ENCODE peak calls at places on chromosome 15, in eight cellular contexts. O, S, X, T, E, B, Z and L are unnamed samples. For H3K27me3 and H3K36me3, the result is how much of the 10 kb centered on the place peaks cover.

GRCh38 chr15:23576034-23576433 is 10.6 kb downstream of the MKRN3 start:
- DNase-seq in Z (no peak), X (no peak), E (no peak), O (no peak), B (no peak), S (no peak), T (no peak), L (no peak)

GRCh38 chr15:89083246-89083645 is 5.0 kb upstream of the ABHD2 start:
- DNase-seq in Z (no peak), T (no peak), B (no peak), S (no peak), O (no peak), E (no peak), X (no peak), L (no peak)

GRCh38 chr15:28919201-28919627 is 33.4 kb downstream of the APBA2 start:
- DNase-seq in S (peak), O (no peak), B (no peak), T (no peak), X (no peak), E (no peak), Z (no peak), L (no peak)

GRCh38 chr15:90059208-90059985 is 42.9 kb downstream of the IDH2 start:
- DNase-seq in B (no peak), T (peak), S (peak), X (no peak), O (no peak), E (no peak), Z (no peak), L (no peak)

GRCh38 chr15:98703291-98703690 is 55.0 kb downstream of the IGF1R start:
- DNase-seq in T (no peak), E (no peak), Z (no peak), B (no peak), S (no peak), O (no peak), X (no peak), L (no peak)

GRCh38 chr15:83206971-83207621 is 527 bp downstream of the HDGFL3 start:
- DNase-seq in O (no peak), X (peak), E (no peak), S (peak), Z (no peak), T (peak), B (no peak), L (peak)

GRCh38 chr15:79942656-79943481 is 28.1 kb downstream of the BCL2A1 start:
- DNase-seq in B (no peak), Z (no peak), E (no peak), O (no peak), T (no peak), S (no peak), X (peak), L (peak)

GRCh38 chr15:90000175-90000923 is 775 bp upstream of the ZNF710 start:
- DNase-seq in X (no peak), O (no peak), S (peak), T (no peak), B (no peak), E (no peak), Z (no peak), L (peak)

GRCh38 chr15:25682349-25682748 is 180.8 kb downstream of the ATP10A start:
- DNase-seq in E (no peak), O (no peak), T (peak), S (no peak), B (no peak), X (no peak), Z (no peak), L (no peak)

GRCh38 chr15:56341201-56341600 is 24.0 kb upstream of the TEX9 start:
- DNase-seq in X (no peak), E (no peak), S (no peak), O (no peak), Z (no peak), T (no peak), B (no peak), L (no peak)

GRCh38 chr15:49718234-49718633 is 97.4 kb downstream of the DTWD1 start:
- DNase-seq in X (no peak), O (peak), B (no peak), T (no peak), E (no peak), Z (no peak), S (no peak), L (peak)

GRCh38 chr15:33621156-33621555 is 310.4 kb downstream of the RYR3 start:
- DNase-seq in O (no peak), X (no peak), E (no peak), B (no peak), Z (no peak), S (no peak), T (no peak), L (no peak)

GRCh38 chr15:42723068-42723467 is 13.9 kb downstream of the CDAN1 start:
- DNase-seq in T (no peak), E (no peak), S (no peak), B (no peak), X (no peak), O (no peak), Z (no peak), L (no peak)

GRCh38 chr15:97783240-97783639 is 177.3 kb upstream of the ARRDC4 start:
- DNase-seq in T (no peak), X (no peak), E (no peak), O (no peak), S (no peak), Z (no peak), B (no peak), L (no peak)

GRCh38 chr15:52021128-52021671 is 2.2 kb downstream of the MAPK6 start:
- DNase-seq in Z (peak), B (peak), E (peak), O (peak), S (no peak), X (peak), T (peak), L (peak)

GRCh38 chr15:31254431-31255175 is 72.0 kb upstream of the KLF13 start:
- DNase-seq in X (peak), S (peak), E (no peak), B (no peak), Z (no peak), T (no peak), O (peak), L (no peak)

DNA sequence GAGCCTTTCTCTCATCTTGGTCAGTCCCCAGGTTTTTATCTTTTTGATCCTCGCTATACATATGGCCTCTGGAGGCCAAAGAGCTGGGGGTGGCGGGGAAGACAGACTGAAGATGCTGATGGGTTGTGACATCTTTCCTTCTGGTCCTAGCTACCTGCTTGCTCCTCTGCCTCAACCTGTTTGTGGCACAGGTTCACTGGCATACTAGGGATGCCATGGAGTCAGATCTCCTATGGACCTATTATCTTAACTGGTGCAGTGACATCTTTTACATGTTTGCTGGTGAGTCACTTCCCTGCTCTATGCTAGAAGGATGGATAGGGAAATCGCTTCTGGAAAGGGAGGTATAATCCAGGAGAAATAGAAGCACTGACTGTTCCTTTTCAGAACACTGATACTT is 8.8 kb downstream of the TMEM202 start:
- DNase-seq in B (no peak), E (no peak), O (no peak), Z (no peak), X (no peak), T (no peak), S (no peak), L (no peak)
- H3K27me3 ChIP-seq in B (half or more), E (under half), O (under half), Z (under half), X (under half), T (under half), S (under half), L (half or more)

GRCh38 chr15:40986820-40987219 is 33.5 kb downstream of the CHAC1 start:
- DNase-seq in B (no peak), T (no peak), S (no peak), X (no peak), O (no peak), Z (no peak), E (no peak), L (no peak)

GRCh38 chr15:40990080-40990479 is 36.8 kb downstream of the CHAC1 start:
- DNase-seq in B (no peak), E (no peak), Z (no peak), O (no peak), X (no peak), S (no peak), T (no peak), L (no peak)

GRCh38 chr15:40990789-40991188 is 37.5 kb downstream of the CHAC1 start:
- DNase-seq in E (no peak), Z (no peak), O (no peak), B (no peak), X (no peak), S (no peak), T (no peak), L (no peak)

GRCh38 chr15:40985541-40986330 is 32.5 kb downstream of the CHAC1 start:
- DNase-seq in S (no peak), X (peak), B (no peak), Z (peak), E (no peak), T (no peak), O (no peak), L (peak)

DNA sequence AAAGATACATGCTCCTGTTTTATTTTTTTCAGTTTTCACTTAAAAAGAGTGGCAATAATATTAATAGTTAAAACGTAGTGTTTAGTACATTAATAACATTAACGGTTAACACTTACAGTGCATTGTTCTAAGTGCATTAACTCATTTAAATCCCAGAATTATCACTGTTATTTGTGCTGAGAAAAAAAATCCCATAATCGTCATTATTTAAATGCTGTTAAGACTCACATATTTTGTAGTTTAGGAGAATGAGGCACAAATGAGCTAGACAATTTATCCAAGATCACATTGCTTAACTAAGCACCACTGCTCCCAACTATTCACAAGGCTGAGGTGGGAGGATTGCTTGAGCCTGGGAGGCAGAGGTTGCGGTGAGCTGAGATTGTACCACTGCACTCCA is 34.9 kb downstream of the CHAC1 start:
- DNase-seq in X (no peak), S (no peak), T (no peak), Z (no peak), B (no peak), O (no peak), E (no peak), L (no peak)
- H3K36me3 ChIP-seq in X (under half), S (half or more), T (half or more), Z (under half), B (under half), O (under half), E (under half), L (half or more)

DNA sequence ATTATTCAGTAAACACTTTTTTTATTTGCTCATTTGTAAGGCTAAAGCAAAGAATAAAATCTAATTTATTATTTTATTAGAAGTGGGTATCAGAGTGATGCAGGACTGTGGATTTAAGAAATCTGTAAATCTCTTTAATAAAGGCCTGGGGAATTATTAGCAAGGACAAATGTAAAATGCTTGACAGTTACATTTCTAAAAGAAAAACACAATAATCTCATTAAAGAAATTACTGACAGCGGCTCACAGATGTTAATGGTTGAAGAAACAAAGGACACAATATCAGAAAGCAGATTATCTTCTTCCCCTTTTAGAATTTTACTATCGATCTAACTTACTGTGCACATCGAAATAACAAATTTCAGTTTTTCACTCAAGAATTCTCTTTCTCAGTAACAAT is 262.1 kb upstream of the MEIS2 start:
- DNase-seq in S (no peak), B (no peak), Z (no peak), O (no peak), E (no peak), X (no peak), T (no peak), L (no peak)
- H3K27me3 ChIP-seq in S (under half), B (under half), Z (under half), O (under half), E (under half), X (under half), T (under half), L (under half)

GRCh38 chr15:69424001-69424400 is 9.9 kb downstream of the KIF23 start:
- DNase-seq in B (no peak), E (no peak), X (peak), S (no peak), Z (no peak), O (no peak), T (no peak), L (no peak)
- H3K36me3 ChIP-seq in B (half or more), E (half or more), X (under half), S (under half), Z (under half), O (under half), T (under half), L (under half)

DNA sequence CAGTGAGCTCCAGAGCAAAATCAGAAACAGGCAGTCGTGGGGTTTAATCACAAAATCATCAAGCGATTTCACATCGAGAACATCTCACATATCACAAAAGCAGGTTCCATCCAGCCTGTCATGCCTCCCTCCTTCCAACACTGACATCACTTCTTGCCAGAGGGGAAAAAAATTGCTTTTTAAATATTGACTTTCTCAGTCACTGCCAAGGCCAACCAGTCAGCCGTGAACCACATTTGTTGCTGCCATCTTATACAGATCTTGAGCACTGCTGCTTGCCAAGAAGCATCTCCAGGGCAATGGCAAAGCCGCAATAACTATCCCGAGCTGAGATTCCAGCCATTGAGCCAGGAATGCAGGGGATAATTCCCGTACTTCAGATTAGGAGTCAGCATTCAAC is 174.6 kb downstream of the ANXA2 start:
- DNase-seq in B (no peak), O (no peak), Z (no peak), E (no peak), T (no peak), X (no peak), S (no peak), L (no peak)
- H3K27me3 ChIP-seq in B (half or more), O (under half), Z (under half), E (under half), T (under half), X (under half), S (under half), L (under half)

DNA sequence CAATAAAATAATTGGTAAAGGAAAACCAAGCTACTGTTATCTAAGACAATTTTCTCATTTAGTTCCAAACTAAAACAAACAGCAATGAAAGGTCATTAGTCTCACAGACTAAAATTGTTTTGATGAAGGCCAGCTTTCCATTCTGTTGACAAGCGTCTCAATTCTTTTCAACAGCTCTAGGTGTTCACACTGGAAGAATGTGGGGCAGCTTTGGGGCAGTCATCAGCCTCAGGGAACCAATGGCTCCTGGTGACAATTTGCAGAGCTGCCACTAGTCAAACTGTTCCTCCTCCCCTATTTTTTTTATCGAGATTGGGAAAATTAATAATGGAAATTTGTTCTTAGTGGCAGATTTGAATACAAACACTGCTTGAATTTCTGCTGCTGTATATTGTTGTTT is 104.2 kb downstream of the MEIS2 start:
- DNase-seq in Z (no peak), X (no peak), S (no peak), E (no peak), T (peak), B (no peak), O (no peak), L (no peak)
- H3K36me3 ChIP-seq in Z (under half), X (under half), S (under half), E (under half), T (under half), B (under half), O (under half), L (under half)

GRCh38 chr15:41493902-41494189 is 172 bp downstream of the ITPKA start:
- DNase-seq in T (no peak), O (no peak), X (no peak), S (no peak), B (no peak), E (no peak), Z (no peak), L (no peak)

GRCh38 chr15:41494190-41494921 is 682 bp downstream of the ITPKA start:
- DNase-seq in O (no peak), B (no peak), E (no peak), T (no peak), S (peak), X (no peak), Z (no peak), L (peak)

GRCh38 chr15:41492597-41493204 is 973 bp upstream of the ITPKA start:
- DNase-seq in X (no peak), S (no peak), Z (no peak), B (no peak), T (no peak), O (no peak), E (no peak), L (no peak)

GRCh38 chr15:41491889-41492288 is 1.8 kb upstream of the ITPKA start:
- DNase-seq in X (no peak), E (no peak), T (no peak), Z (no peak), S (no peak), B (no peak), O (no peak), L (no peak)

GRCh38 chr15:41493205-41493901 is at the start of gene ITPKA:
- DNase-seq in T (peak), E (no peak), Z (peak), S (peak), B (no peak), X (peak), O (no peak), L (peak)
- H3K27me3 ChIP-seq in T (under half), E (under half), Z (under half), S (half or more), B (under half), X (under half), O (under half), L (under half)

GRCh38 chr15:78164010-78164409 is 14.8 kb downstream of the IDH3A start:
- DNase-seq in Z (no peak), B (no peak), O (no peak), X (no peak), T (no peak), S (no peak), E (no peak), L (no peak)

GRCh38 chr15:78167227-78167888 is 18.2 kb downstream of the IDH3A start:
- DNase-seq in X (no peak), B (no peak), S (no peak), E (no peak), O (no peak), T (no peak), Z (no peak), L (no peak)

GRCh38 chr15:78170848-78171773 is 21.9 kb downstream of the IDH3A start:
- DNase-seq in O (no peak), B (no peak), T (no peak), X (no peak), S (no peak), E (no peak), Z (no peak), L (no peak)

GRCh38 chr15:78171864-78172472 is 22.8 kb downstream of the IDH3A start:
- DNase-seq in X (no peak), O (no peak), T (no peak), Z (no peak), S (no peak), B (no peak), E (no peak), L (no peak)

DNA sequence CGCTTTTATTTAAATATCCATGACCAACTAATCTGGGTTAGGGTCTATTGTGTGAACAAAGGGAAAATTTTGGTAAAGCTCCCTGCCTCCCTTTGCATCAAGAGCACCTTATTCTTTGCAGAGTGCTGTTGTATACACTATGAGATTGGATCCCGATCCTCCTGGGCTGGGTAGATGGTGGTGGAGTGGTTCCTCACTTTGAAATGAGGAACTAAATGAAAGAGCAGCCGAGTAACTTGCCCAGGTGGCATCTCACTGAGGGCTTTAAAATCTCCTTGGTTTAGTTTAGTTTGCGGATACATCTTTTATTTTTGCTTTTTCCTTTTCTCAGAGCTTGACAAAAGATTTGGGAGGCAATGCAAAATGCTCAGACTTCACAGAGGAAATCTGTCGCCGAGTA is 19.4 kb downstream of the IDH3A start:
- DNase-seq in X (no peak), O (no peak), S (no peak), B (no peak), Z (no peak), T (no peak), E (no peak), L (no peak)
- H3K36me3 ChIP-seq in X (under half), O (under half), S (half or more), B (under half), Z (half or more), T (half or more), E (under half), L (half or more)

DNA sequence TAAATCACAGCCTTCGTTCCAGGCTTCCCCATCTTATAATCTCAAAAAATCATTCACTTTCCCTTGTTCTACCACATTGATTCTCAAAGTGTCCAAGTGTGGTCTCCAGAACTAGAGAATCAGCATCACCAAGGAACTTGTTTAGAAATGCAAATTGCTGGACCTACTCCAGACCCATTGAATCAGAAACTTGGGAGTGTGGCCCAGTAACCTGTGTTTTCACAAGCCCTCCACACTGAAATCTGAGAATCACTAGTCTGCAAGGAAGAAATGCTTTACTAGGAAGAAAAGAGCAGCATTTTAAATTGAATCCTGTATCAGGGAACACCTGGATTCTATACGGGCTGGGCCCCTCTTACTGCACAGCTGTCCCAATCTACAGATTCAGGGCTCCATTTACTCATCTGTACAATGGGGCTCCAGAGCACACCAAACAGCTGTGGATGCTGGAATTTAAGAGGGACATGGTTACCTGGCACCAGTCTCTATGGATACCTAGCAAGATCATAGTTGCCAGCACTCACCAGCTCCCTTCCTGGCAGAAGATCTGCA is 3.9 kb downstream of the MEGF11 start:
- DNase-seq in O (no peak), E (no peak), Z (no peak), X (no peak), S (no peak), T (no peak), B (no peak), L (no peak)
- H3K27me3 ChIP-seq in O (under half), E (under half), Z (under half), X (half or more), S (under half), T (half or more), B (under half), L (half or more)